ENCODE peak calls at places on chromosomes 6 and 20, in ten cellular contexts. F is activated CD4-positive, alpha-beta T cell treated with anti-CD3 and anti-CD28 coated beads for 48 hours; V is cardiac fibroblast; C is activated CD8-positive, alpha-beta memory T cell treated with anti-CD3 and anti-CD28 coated beads for 24 hours; R is stimulated activated CD4-positive, alpha-beta T cell treated with anti-CD3 and anti-CD28 coated beads, Interleukin-1b, Interleukin-23, amount 100 ng/mL, for 1 hour; U is K562; I is NCI-H82; Y is T-helper 2 cell; B is GM12891; M is hepatocyte. H is an unnamed sample.

GRCh38 chr20:2102585-2103453 is 1.2 kb downstream of the STK35 start:
- DNase-seq in F (peak), M (peak), U (peak), Y (peak), R (peak), V (peak), B (peak), C (peak), I (peak), H (peak)

GRCh38 chr6:55980627-55981211 is 105.3 kb upstream of the BMP5 start:
- DNase-seq in C (no peak), F (no peak), M (peak), I (peak), R (no peak), Y (no peak), B (no peak), V (peak), U (no peak), H (no peak)

GRCh38 chr6:163573503-163574179 is 159.1 kb downstream of the QKI start:
- DNase-seq in R (no peak), Y (no peak), M (no peak), F (no peak), C (no peak), U (no peak), I (no peak), V (no peak), B (no peak), H (no peak)

GRCh38 chr20:37494796-37495195 is 26.3 kb upstream of the NNAT start:
- DNase-seq in U (no peak), I (no peak), C (no peak), F (no peak), R (no peak), B (no peak), V (no peak), M (no peak), Y (no peak), H (no peak)

GRCh38 chr6:658244-658643 is 1.3 kb upstream of the HUS1B start:
- DNase-seq in C (no peak), M (no peak), F (no peak), U (peak), I (no peak), R (no peak), B (no peak), V (peak), Y (no peak), H (no peak)

GRCh38 chr20:50376888-50377459 is 133.2 kb upstream of the PTPN1 start:
- DNase-seq in U (no peak), V (no peak), Y (no peak), M (no peak), C (no peak), I (no peak), R (no peak), F (no peak), B (no peak), H (no peak)

GRCh38 chr6:122484760-122485159 is 13.2 kb upstream of the SERINC1 start:
- DNase-seq in C (no peak), B (no peak), V (no peak), I (no peak), R (no peak), M (no peak), F (no peak), U (peak), Y (no peak), H (no peak)

GRCh38 chr20:63106108-63106764 is 99.5 kb upstream of the BHLHE23 start:
- DNase-seq in Y (no peak), R (no peak), B (no peak), F (no peak), M (no peak), I (no peak), V (peak), C (no peak), U (no peak), H (no peak)

GRCh38 chr6:36297511-36297910 is 27.7 kb downstream of the PNPLA1 start:
- DNase-seq in F (no peak), I (no peak), C (no peak), R (no peak), V (no peak), B (no peak), Y (no peak), M (no peak), U (no peak), H (no peak)

GRCh38 chr6:30885999-30886896 is 1.9 kb downstream of the DDR1 start:
- DNase-seq in U (peak), V (peak), B (no peak), R (no peak), C (no peak), I (peak), F (peak), M (peak), Y (no peak), H (no peak)

GRCh38 chr6:33571637-33572316 is 8.3 kb downstream of the BAK1 start:
- DNase-seq in M (no peak), C (no peak), I (no peak), Y (no peak), R (no peak), U (peak), V (no peak), B (no peak), F (no peak), H (no peak)

GRCh38 chr6:30810813-30811329 is 66.5 kb upstream of the IER3 start:
- DNase-seq in I (no peak), C (peak), R (no peak), F (peak), M (peak), U (no peak), V (no peak), Y (peak), B (no peak), H (peak)

GRCh38 chr20:59743767-59744485 is 139.6 kb downstream of the PHACTR3 start:
- DNase-seq in U (no peak), M (no peak), C (no peak), V (no peak), F (no peak), I (no peak), B (peak), Y (no peak), R (no peak), H (no peak)

GRCh38 chr6:130927305-130927704 is 100.1 kb downstream of the SMLR1 start:
- DNase-seq in V (no peak), R (no peak), F (no peak), M (peak), U (peak), I (peak), B (no peak), C (no peak), Y (no peak), H (no peak)

GRCh38 chr6:31162463-31163165 is 4.2 kb downstream of the TCF19 start:
- DNase-seq in F (no peak), I (no peak), B (no peak), M (no peak), Y (no peak), R (no peak), V (no peak), C (no peak), U (no peak), H (no peak)

GRCh38 chr6:36126553-36127458 is 3.5 kb upstream of the MAPK13 start:
- DNase-seq in I (no peak), B (no peak), C (no peak), R (no peak), M (no peak), V (peak), Y (no peak), U (no peak), F (peak), H (no peak)

GRCh38 chr6:29561618-29562181 is 2.2 kb upstream of the UBD start:
- DNase-seq in Y (no peak), M (no peak), C (no peak), U (no peak), R (no peak), F (no peak), I (no peak), V (no peak), B (no peak), H (no peak)

GRCh38 chr20:52311209-52311794 is 119.7 kb upstream of the ZFP64 start:
- DNase-seq in U (no peak), M (no peak), C (no peak), B (no peak), F (no peak), Y (no peak), I (no peak), R (no peak), V (no peak), H (no peak)

GRCh38 chr6:134117409-134117808 is 65.0 kb upstream of the SLC2A12 start:
- DNase-seq in R (no peak), Y (no peak), C (no peak), I (no peak), F (no peak), M (no peak), B (no peak), V (peak), U (no peak), H (peak)

GRCh38 chr6:170073846-170074245 is 217.0 kb downstream of the DLL1 start:
- DNase-seq in M (no peak), Y (no peak), I (no peak), R (no peak), B (no peak), F (peak), V (no peak), C (no peak), U (no peak), H (no peak)

GRCh38 chr20:36802326-36803223 is 29.0 kb upstream of the DSN1 start:
- DNase-seq in C (no peak), U (no peak), V (peak), Y (no peak), B (no peak), I (no peak), R (no peak), F (no peak), M (no peak), H (no peak)

GRCh38 chr6:110617057-110617456 is 140.6 kb upstream of the SLC22A16 start:
- DNase-seq in R (no peak), C (no peak), Y (no peak), V (no peak), F (no peak), I (no peak), B (peak), M (no peak), U (no peak), H (no peak)

GRCh38 chr20:23203951-23204730 is 118.0 kb upstream of the CD93 start:
- DNase-seq in V (no peak), Y (no peak), B (no peak), U (peak), R (no peak), F (no peak), C (no peak), M (no peak), I (no peak), H (no peak)

GRCh38 chr6:140879861-140880260 is 1252.9 kb upstream of the GJE1 start:
- DNase-seq in V (peak), U (no peak), B (no peak), R (no peak), Y (no peak), I (no peak), F (no peak), M (no peak), C (no peak), H (no peak)

GRCh38 chr6:148502083-148502772 is 159.6 kb downstream of the SASH1 start:
- DNase-seq in C (no peak), Y (no peak), F (no peak), M (no peak), U (no peak), R (no peak), I (no peak), B (no peak), V (peak), H (no peak)

GRCh38 chr20:17869295-17869994 is 99.1 kb downstream of the SNX5 start:
- DNase-seq in B (no peak), M (no peak), R (no peak), U (no peak), C (no peak), Y (no peak), F (no peak), I (no peak), V (no peak), H (no peak)

GRCh38 chr6:20722442-20722841 is 188.2 kb downstream of the CDKAL1 start:
- DNase-seq in C (no peak), I (no peak), R (no peak), U (no peak), F (no peak), V (no peak), Y (no peak), B (no peak), M (no peak), H (no peak)

GRCh38 chr20:15446373-15446772 is 1109.0 kb upstream of the FLRT3 start:
- DNase-seq in C (no peak), I (no peak), V (no peak), U (no peak), F (no peak), R (no peak), B (no peak), M (peak), Y (no peak), H (no peak)

GRCh38 chr6:25558155-25558817 is 93.7 kb upstream of the SCGN start:
- DNase-seq in U (no peak), I (no peak), B (no peak), V (no peak), R (no peak), C (no peak), F (no peak), Y (no peak), M (no peak), H (no peak)